ENCODE peak calls at places on chromosomes 7 and 10, in ten cellular contexts. M is upper lobe of right lung, L is fibroblast of pulmonary artery, V is PC-3, R is GM12865, J is endothelial cell, G is fibroblast of lung, T is AG04450, P is astrocyte of the spinal cord, Z is right lobe of liver. B is an unnamed sample.

GRCh38 chr7:151793531-151793935 is 83.4 kb downstream of the PRKAG2 start:
- DNase-seq in P (no peak), T (no peak), V (peak; percentile 11), G (no peak), R (no peak), L (no peak), J (no peak), M (peak; percentile 90), Z (peak; percentile 96), B (no peak)

GRCh38 chr7:158508802-158509385 is 78.7 kb downstream of the PTPRN2 start:
- DNase-seq in G (no peak), J (no peak), R (no peak), P (no peak), V (no peak), Z (no peak), T (no peak), L (no peak), M (no peak), B (no peak)

GRCh38 chr10:114548662-114549061 is 109.4 kb downstream of the ABLIM1 start:
- DNase-seq in P (peak; percentile 46), M (no peak), T (no peak), V (peak; percentile 59), L (peak; percentile 83), R (peak; percentile 41), G (peak; percentile 29), Z (peak; percentile 84), J (peak; percentile 43), B (peak; percentile 39)

GRCh38 chr10:122113161-122113944 is 124.4 kb downstream of the TACC2 start:
- DNase-seq in V (peak; percentile 67), R (peak; percentile 13), M (peak; percentile 89), J (peak; percentile 76), P (peak; percentile 71), G (peak; percentile 66), T (peak; percentile 24), L (peak; percentile 77), Z (peak; percentile 75), B (peak; percentile 9)

GRCh38 chr10:48398261-48398660 is 91.8 kb downstream of the MAPK8 start:
- DNase-seq in T (no peak), P (no peak), V (no peak), R (no peak), J (no peak), Z (no peak), G (no peak), L (no peak), M (no peak), B (no peak)

GRCh38 chr10:129844191-129844590 is 119.9 kb downstream of the EBF3 start:
- DNase-seq in V (no peak), J (no peak), L (no peak), M (no peak), T (no peak), Z (no peak), G (no peak), P (no peak), R (no peak), B (no peak)

GRCh38 chr7:132472463-132473120 is 103.7 kb downstream of the PLXNA4 start:
- DNase-seq in V (peak; percentile 64), P (peak; percentile 40), G (peak; percentile 72), J (no peak), R (no peak), Z (no peak), T (no peak), L (peak; percentile 50), M (no peak), B (no peak)

GRCh38 chr7:19009241-19009935 is 108.0 kb downstream of the TWIST1 start:
- DNase-seq in V (peak; percentile 58), T (no peak), R (no peak), L (peak; percentile 52), Z (no peak), P (peak; percentile 68), G (peak; percentile 70), J (no peak), M (no peak), B (no peak)

GRCh38 chr10:25349520-25349919 is 174.7 kb downstream of the GPR158 start:
- DNase-seq in J (no peak), G (no peak), Z (no peak), P (no peak), T (no peak), M (no peak), V (no peak), L (no peak), R (no peak), B (no peak)

GRCh38 chr10:1529806-1530413 is 207.4 kb downstream of the ADARB2 start:
- DNase-seq in P (no peak), T (no peak), M (peak; percentile 51), J (no peak), R (no peak), G (no peak), L (no peak), V (no peak), Z (no peak), B (no peak)

GRCh38 chr10:95462740-95463667 is 98.2 kb downstream of the SORBS1 start:
- DNase-seq in T (no peak), P (no peak), G (no peak), R (no peak), M (no peak), J (no peak), L (no peak), V (no peak), Z (no peak), B (no peak)

DNA sequence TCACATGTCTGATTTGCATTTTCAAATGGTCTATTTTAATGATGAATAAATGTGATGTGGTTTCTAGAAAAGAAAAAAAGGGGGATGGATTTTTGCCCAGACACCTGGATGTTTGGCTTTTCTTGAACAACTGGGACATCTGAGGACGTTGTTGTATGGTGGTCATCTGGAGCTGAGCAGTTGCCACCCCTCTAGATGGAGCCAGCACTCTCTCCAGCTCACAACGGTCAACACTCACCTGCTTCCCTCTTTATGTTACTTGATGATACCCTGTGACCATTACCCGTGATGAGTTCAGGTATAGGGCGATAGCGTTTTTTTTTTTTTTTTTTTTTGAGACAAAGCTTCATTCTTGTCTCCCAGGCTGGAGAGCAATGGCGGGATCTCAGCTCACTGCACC is 30.1 kb upstream of the PAXIP1 start:
- DNase-seq in T (no peak), M (no peak), G (no peak), R (no peak), J (no peak), P (no peak), V (peak; percentile 6), Z (no peak), L (no peak), B (no peak)
- TF ChIP-seq CTCF in T (peak; percentile 4), M (no peak), G (no peak), R (no peak), J (no peak), P (no peak), V (peak; percentile 13), Z (no peak), L (no peak), B (no peak)

GRCh38 chr10:21020545-21020944 is 123.4 kb upstream of the NEBL start:
- DNase-seq in M (no peak), R (peak; percentile 82), L (no peak), G (no peak), Z (peak; percentile 59), P (peak; percentile 9), T (no peak), V (peak; percentile 43), J (peak; percentile 17), B (peak; percentile 53)
- TF ChIP-seq CTCF in M (peak; percentile 14), R (peak; percentile 70), L (peak; percentile 31), G (peak; percentile 44), Z (peak; percentile 37), P (peak; percentile 49), T (no peak), V (peak; percentile 77), J (peak; percentile 15), B (peak; percentile 33)

GRCh38 chr7:98234429-98235147 is 17.4 kb downstream of the TECPR1 start:
- DNase-seq in T (no peak), M (no peak), V (no peak), Z (no peak), P (no peak), L (no peak), J (no peak), G (no peak), R (no peak), B (no peak)
- TF ChIP-seq CTCF in T (peak; percentile 27), M (no peak), V (no peak), Z (no peak), P (no peak), L (no peak), J (peak; percentile 15), G (peak; percentile 15), R (no peak), B (no peak)

GRCh38 chr7:56092789-56093531 is at the start of gene PHKG1:
- DNase-seq in M (peak; percentile 81), R (no peak), G (peak; percentile 80), P (peak; percentile 91), J (no peak), V (peak; percentile 63), L (peak; percentile 87), Z (peak; percentile 90), T (peak; percentile 50), B (no peak)
- TF ChIP-seq CTCF in M (peak; percentile 60), R (no peak), G (peak; percentile 63), P (peak; percentile 77), J (no peak), V (peak; percentile 27), L (peak; percentile 69), Z (peak; percentile 78), T (peak; percentile 21), B (no peak)

DNA sequence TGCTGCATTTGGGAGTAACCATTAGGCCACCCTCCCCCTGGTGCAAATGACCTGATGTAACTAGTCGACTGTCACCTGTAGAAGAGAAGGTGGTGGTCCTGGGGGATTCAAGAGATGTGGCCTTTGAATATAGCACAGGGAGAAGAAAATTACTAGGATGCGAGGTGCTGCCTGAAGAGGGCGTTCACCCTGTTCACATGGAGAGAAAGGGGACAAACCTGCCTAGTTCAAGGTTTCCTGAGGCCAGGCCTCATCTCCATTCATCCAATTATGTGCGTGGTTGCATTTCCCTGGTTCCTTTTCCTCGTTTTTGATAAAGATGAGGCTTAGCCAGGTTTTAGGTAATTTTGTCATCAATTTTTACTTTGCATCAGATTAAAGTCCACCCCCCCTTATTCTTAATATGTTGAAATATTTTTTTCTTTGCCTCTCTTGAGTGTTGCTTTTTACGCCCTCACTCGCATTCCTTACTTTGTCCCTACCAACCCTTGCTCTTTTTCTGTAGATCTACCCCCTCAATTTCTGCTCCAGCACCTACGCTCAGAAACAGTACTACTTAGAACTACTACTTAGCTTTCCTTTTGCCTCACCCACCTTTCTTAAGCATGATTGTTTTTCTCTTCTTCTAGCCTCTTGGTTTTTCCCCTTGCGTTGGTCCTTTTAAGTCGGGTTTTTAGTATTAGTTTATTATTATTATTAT is 13.7 kb downstream of the CLCN1 start:
- DNase-seq in L (no peak), G (no peak), R (no peak), V (no peak), J (no peak), M (no peak), Z (no peak), T (no peak), P (no peak), B (no peak)
- TF ChIP-seq CTCF in L (no peak), G (no peak), R (peak; percentile 6), V (peak; percentile 16), J (no peak), M (no peak), Z (no peak), T (no peak), P (no peak), B (no peak)

B was measured in activated CD8-positive, alpha-beta T cell treated with anti-CD3 and anti-CD28 coated beads for 36 hours.